ENCODE peak calls at places on chromosomes 11 and 22, in nine cellular contexts. Z is activated naive CD8-positive, alpha-beta T cell treated with anti-CD3 and anti-CD28 coated beads, Interleukin-2, amount 50 U/mL, for 24 hours; N is stimulated activated CD8-positive, alpha-beta memory T cell treated with anti-CD3 and anti-CD28 coated beads, Interleukin-2, amount 100 ng/mL, for 48 hours; H is body of pancreas; Y is MM.1S; B is Kasumi-1; X is myocyte; C is T47D; J is activated naive CD4-positive, alpha-beta T cell. A is an unnamed sample.

GRCh38 chr11:64025205-64025604 is 10.5 kb upstream of the FLRT1 start:
- DNase-seq in Z (no peak), N (no peak), H (no peak), Y (no peak), B (no peak), X (no peak), C (no peak), J (no peak), A (no peak)

GRCh38 chr11:111729441-111729840 is 36.7 kb downstream of the PPP2R1B start:
- DNase-seq in Z (no peak), N (no peak), H (no peak), Y (no peak), B (no peak), X (peak), C (no peak), J (no peak), A (no peak)

GRCh38 chr11:101439488-101439887 is 144.3 kb downstream of the TRPC6 start:
- DNase-seq in Z (no peak), N (no peak), H (no peak), Y (no peak), B (no peak), X (no peak), C (peak), J (no peak), A (no peak)

GRCh38 chr22:30892286-30892685 is 76.3 kb downstream of the MORC2 start:
- DNase-seq in Z (no peak), N (no peak), H (no peak), Y (no peak), B (no peak), X (no peak), C (no peak), J (no peak), A (no peak)

GRCh38 chr22:47476226-47476625 is 713.8 kb downstream of the TBC1D22A start:
- DNase-seq in Z (no peak), N (no peak), H (no peak), Y (no peak), B (no peak), X (peak), C (no peak), J (no peak), A (no peak)

GRCh38 chr11:73139476-73140198 is 2.5 kb downstream of the FCHSD2 start:
- DNase-seq in Z (no peak), N (no peak), H (no peak), Y (no peak), B (no peak), X (no peak), C (no peak), J (no peak), A (peak)

GRCh38 chr22:48075604-48076400 is 1313.4 kb downstream of the TBC1D22A start:
- DNase-seq in Z (no peak), N (no peak), H (no peak), Y (no peak), B (no peak), X (no peak), C (no peak), J (no peak), A (no peak)

GRCh38 chr22:25448435-25449051 is 115.9 kb upstream of the GRK3 start:
- DNase-seq in Z (peak), N (no peak), H (no peak), Y (no peak), B (peak), X (peak), C (no peak), J (no peak), A (peak)

GRCh38 chr11:106553304-106553703 is 465.0 kb downstream of the GUCY1A2 start:
- DNase-seq in Z (no peak), N (no peak), H (no peak), Y (no peak), B (no peak), X (peak), C (no peak), J (no peak), A (no peak)

GRCh38 chr11:118827118-118827517 is 36.2 kb upstream of the DDX6 start:
- DNase-seq in Z (no peak), N (no peak), H (no peak), Y (no peak), B (no peak), X (no peak), C (no peak), J (no peak), A (no peak)

GRCh38 chr11:9951714-9952275 is 287.9 kb downstream of the SWAP70 start:
- DNase-seq in Z (no peak), N (no peak), H (no peak), Y (no peak), B (no peak), X (no peak), C (no peak), J (no peak), A (no peak)

GRCh38 chr11:79486239-79486984 is 45.6 kb upstream of the TENM4 start:
- DNase-seq in Z (no peak), N (no peak), H (no peak), Y (peak), B (no peak), X (no peak), C (no peak), J (no peak), A (peak)

GRCh38 chr22:45240810-45241631 is at the start of gene KIAA0930:
- DNase-seq in Z (peak), N (peak), H (peak), Y (peak), B (peak), X (peak), C (peak), J (peak), A (peak)

GRCh38 chr11:106786251-106786650 is 232.0 kb downstream of the GUCY1A2 start:
- DNase-seq in Z (no peak), N (no peak), H (no peak), Y (no peak), B (no peak), X (peak), C (no peak), J (no peak), A (no peak)

GRCh38 chr11:28964811-28965210 is 856.6 kb downstream of the METTL15 start:
- DNase-seq in Z (no peak), N (no peak), H (no peak), Y (no peak), B (no peak), X (no peak), C (no peak), J (no peak), A (no peak)

GRCh38 chr22:27215826-27216320 is 558.5 kb downstream of the MIAT start:
- DNase-seq in Z (no peak), N (no peak), H (no peak), Y (no peak), B (no peak), X (no peak), C (no peak), J (no peak), A (no peak)

GRCh38 chr22:21446827-21447690 is 20.1 kb upstream of the TMEM191C start:
- DNase-seq in Z (no peak), N (no peak), H (peak), Y (no peak), B (no peak), X (no peak), C (no peak), J (no peak), A (no peak)

GRCh38 chr11:60762851-60763691 is 6.4 kb downstream of the MS4A15 start:
- DNase-seq in Z (no peak), N (no peak), H (peak), Y (peak), B (peak), X (peak), C (peak), J (no peak), A (no peak)

GRCh38 chr11:117597083-117597482 is 199.9 kb downstream of the DSCAML1 start:
- DNase-seq in Z (peak), N (peak), H (no peak), Y (peak), B (peak), X (peak), C (peak), J (peak), A (peak)

A was measured in RPMI7951.